ENCODE peak calls at places on chromosome 3, in five cellular contexts. One of them, this sample, is unnamed.

GRCh38 chr3:150970665-150971327 is 1.7 kb downstream of the CLRN1 start:
- DNase-seq in stimulated activated CD8-positive, alpha-beta memory T cell treated with anti-CD3 and anti-CD28 coated beads, Interleukin-7, amount 100 ng/mL, for 1 hour: no peak
- DNase-seq in ovary: no peak
- DNase-seq in bronchial epithelial cell: peak
- DNase-seq in HCEC 1CT: peak
- DNase-seq in this sample: peak

GRCh38 chr3:117531078-117531477 is 821.5 kb downstream of the TUSC7 start:
- DNase-seq in bronchial epithelial cell: no peak
- DNase-seq in stimulated activated CD8-positive, alpha-beta memory T cell treated with anti-CD3 and anti-CD28 coated beads, Interleukin-7, amount 100 ng/mL, for 1 hour: no peak
- DNase-seq in ovary: no peak
- DNase-seq in HCEC 1CT: no peak
- DNase-seq in this sample: no peak

GRCh38 chr3:124157000-124157712 is 165.2 kb upstream of the ROPN1 start:
- DNase-seq in bronchial epithelial cell: no peak
- DNase-seq in ovary: no peak
- DNase-seq in HCEC 1CT: no peak
- DNase-seq in stimulated activated CD8-positive, alpha-beta memory T cell treated with anti-CD3 and anti-CD28 coated beads, Interleukin-7, amount 100 ng/mL, for 1 hour: no peak
- DNase-seq in this sample: no peak

GRCh38 chr3:194472290-194472920 is 14.4 kb downstream of the ATP13A3 start:
- DNase-seq in HCEC 1CT: peak
- DNase-seq in stimulated activated CD8-positive, alpha-beta memory T cell treated with anti-CD3 and anti-CD28 coated beads, Interleukin-7, amount 100 ng/mL, for 1 hour: no peak
- DNase-seq in ovary: no peak
- DNase-seq in bronchial epithelial cell: peak
- DNase-seq in this sample: peak

GRCh38 chr3:115616461-115616860 is 6.8 kb upstream of the GAP43 start:
- DNase-seq in HCEC 1CT: peak
- DNase-seq in bronchial epithelial cell: no peak
- DNase-seq in stimulated activated CD8-positive, alpha-beta memory T cell treated with anti-CD3 and anti-CD28 coated beads, Interleukin-7, amount 100 ng/mL, for 1 hour: no peak
- DNase-seq in ovary: no peak
- DNase-seq in this sample: peak

GRCh38 chr3:190016966-190017365 is 103.7 kb downstream of the P3H2 start:
- DNase-seq in stimulated activated CD8-positive, alpha-beta memory T cell treated with anti-CD3 and anti-CD28 coated beads, Interleukin-7, amount 100 ng/mL, for 1 hour: no peak
- DNase-seq in bronchial epithelial cell: no peak
- DNase-seq in HCEC 1CT: no peak
- DNase-seq in ovary: no peak
- DNase-seq in this sample: no peak

GRCh38 chr3:119239421-119239820 is 1.3 kb downstream of the B4GALT4 start:
- DNase-seq in stimulated activated CD8-positive, alpha-beta memory T cell treated with anti-CD3 and anti-CD28 coated beads, Interleukin-7, amount 100 ng/mL, for 1 hour: no peak
- DNase-seq in ovary: no peak
- DNase-seq in bronchial epithelial cell: peak
- DNase-seq in HCEC 1CT: no peak
- DNase-seq in this sample: no peak

GRCh38 chr3:51378075-51378474 is 7.0 kb upstream of the MANF start:
- DNase-seq in HCEC 1CT: no peak
- DNase-seq in stimulated activated CD8-positive, alpha-beta memory T cell treated with anti-CD3 and anti-CD28 coated beads, Interleukin-7, amount 100 ng/mL, for 1 hour: no peak
- DNase-seq in ovary: no peak
- DNase-seq in bronchial epithelial cell: no peak
- DNase-seq in this sample: no peak

GRCh38 chr3:128089135-128089534 is 34.5 kb downstream of the RUVBL1 start:
- DNase-seq in ovary: no peak
- DNase-seq in stimulated activated CD8-positive, alpha-beta memory T cell treated with anti-CD3 and anti-CD28 coated beads, Interleukin-7, amount 100 ng/mL, for 1 hour: no peak
- DNase-seq in bronchial epithelial cell: no peak
- DNase-seq in HCEC 1CT: no peak
- DNase-seq in this sample: no peak

GRCh38 chr3:184636774-184637316 is 75.0 kb downstream of the MAGEF1 start:
- DNase-seq in stimulated activated CD8-positive, alpha-beta memory T cell treated with anti-CD3 and anti-CD28 coated beads, Interleukin-7, amount 100 ng/mL, for 1 hour: no peak
- DNase-seq in ovary: no peak
- DNase-seq in bronchial epithelial cell: peak
- DNase-seq in HCEC 1CT: peak
- DNase-seq in this sample: peak

GRCh38 chr3:184770541-184770940 is 41.4 kb upstream of the VPS8 start:
- DNase-seq in ovary: no peak
- DNase-seq in bronchial epithelial cell: no peak
- DNase-seq in stimulated activated CD8-positive, alpha-beta memory T cell treated with anti-CD3 and anti-CD28 coated beads, Interleukin-7, amount 100 ng/mL, for 1 hour: no peak
- DNase-seq in HCEC 1CT: no peak
- DNase-seq in this sample: no peak

GRCh38 chr3:9732080-9732752 is 681 bp downstream of the BRPF1 start:
- DNase-seq in ovary: no peak
- DNase-seq in HCEC 1CT: no peak
- DNase-seq in stimulated activated CD8-positive, alpha-beta memory T cell treated with anti-CD3 and anti-CD28 coated beads, Interleukin-7, amount 100 ng/mL, for 1 hour: no peak
- DNase-seq in bronchial epithelial cell: no peak
- DNase-seq in this sample: no peak

GRCh38 chr3:148682997-148683396 is 14.7 kb upstream of the AGTR1 start:
- DNase-seq in bronchial epithelial cell: no peak
- DNase-seq in HCEC 1CT: no peak
- DNase-seq in stimulated activated CD8-positive, alpha-beta memory T cell treated with anti-CD3 and anti-CD28 coated beads, Interleukin-7, amount 100 ng/mL, for 1 hour: no peak
- DNase-seq in ovary: no peak
- DNase-seq in this sample: no peak

GRCh38 chr3:117322866-117323265 is 613.3 kb downstream of the TUSC7 start:
- DNase-seq in stimulated activated CD8-positive, alpha-beta memory T cell treated with anti-CD3 and anti-CD28 coated beads, Interleukin-7, amount 100 ng/mL, for 1 hour: no peak
- DNase-seq in bronchial epithelial cell: peak
- DNase-seq in ovary: no peak
- DNase-seq in HCEC 1CT: no peak
- DNase-seq in this sample: peak

GRCh38 chr3:129106866-129107565 is 14.6 kb downstream of the RAB43 start:
- DNase-seq in HCEC 1CT: no peak
- DNase-seq in ovary: no peak
- DNase-seq in bronchial epithelial cell: no peak
- DNase-seq in stimulated activated CD8-positive, alpha-beta memory T cell treated with anti-CD3 and anti-CD28 coated beads, Interleukin-7, amount 100 ng/mL, for 1 hour: no peak
- DNase-seq in this sample: no peak

GRCh38 chr3:70519913-70520659 is 207.6 kb upstream of the MDFIC2 start:
- DNase-seq in ovary: no peak
- DNase-seq in bronchial epithelial cell: no peak
- DNase-seq in HCEC 1CT: no peak
- DNase-seq in stimulated activated CD8-positive, alpha-beta memory T cell treated with anti-CD3 and anti-CD28 coated beads, Interleukin-7, amount 100 ng/mL, for 1 hour: no peak
- DNase-seq in this sample: peak

GRCh38 chr3:193791041-193792032 is 198.3 kb downstream of the OPA1 start:
- DNase-seq in ovary: no peak
- DNase-seq in bronchial epithelial cell: peak
- DNase-seq in HCEC 1CT: no peak
- DNase-seq in stimulated activated CD8-positive, alpha-beta memory T cell treated with anti-CD3 and anti-CD28 coated beads, Interleukin-7, amount 100 ng/mL, for 1 hour: no peak
- DNase-seq in this sample: no peak

GRCh38 chr3:146177072-146177936 is 16.3 kb upstream of the PLOD2 start:
- DNase-seq in HCEC 1CT: peak
- DNase-seq in bronchial epithelial cell: peak
- DNase-seq in ovary: no peak
- DNase-seq in stimulated activated CD8-positive, alpha-beta memory T cell treated with anti-CD3 and anti-CD28 coated beads, Interleukin-7, amount 100 ng/mL, for 1 hour: no peak
- DNase-seq in this sample: peak

GRCh38 chr3:50213383-50213782 is 8.3 kb downstream of the SLC38A3 start:
- DNase-seq in HCEC 1CT: no peak
- DNase-seq in bronchial epithelial cell: no peak
- DNase-seq in ovary: no peak
- DNase-seq in stimulated activated CD8-positive, alpha-beta memory T cell treated with anti-CD3 and anti-CD28 coated beads, Interleukin-7, amount 100 ng/mL, for 1 hour: no peak
- DNase-seq in this sample: no peak

This sample was measured in fibroblast of mammary gland.